ENCODE peak calls at places on chromosomes 7 and 10, in five cellular contexts. H is HT1080; A is AG04450; Z is activated CD8-positive, alpha-beta memory T cell treated with anti-CD3 and anti-CD28 coated beads for 48 hours; T is HTR-8/SVneo. J is an unnamed sample.

GRCh38 chr7:46651561-46652088 is 730.6 kb upstream of the IGFBP3 start:
- DNase-seq in A (no peak), T (no peak), H (no peak), Z (no peak), J (no peak)

GRCh38 chr7:148982596-148983219 is 45.6 kb downstream of the PDIA4 start:
- DNase-seq in H (peak; percentile 40), Z (no peak), A (no peak), T (no peak), J (no peak)

GRCh38 chr7:93014410-93014809 is 103.4 kb downstream of the SAMD9 start:
- DNase-seq in Z (no peak), T (no peak), H (no peak), A (no peak), J (no peak)

GRCh38 chr7:111476586-111477293 is 85.6 kb downstream of the IMMP2L start:
- DNase-seq in Z (no peak), A (no peak), H (no peak), T (no peak), J (no peak)

GRCh38 chr10:29412452-29413004 is 123.7 kb downstream of the LYZL1 start:
- DNase-seq in A (no peak), Z (no peak), H (no peak), T (no peak), J (no peak)

GRCh38 chr10:27643296-27643695 is 102.3 kb downstream of the MKX start:
- DNase-seq in T (no peak), A (no peak), Z (no peak), H (no peak), J (no peak)

GRCh38 chr10:11609052-11609451 is 2.4 kb downstream of the USP6NL start:
- DNase-seq in H (no peak), Z (no peak), T (no peak), A (no peak), J (no peak)

GRCh38 chr7:99984593-99984992 is 8.8 kb upstream of the AZGP1 start:
- DNase-seq in H (no peak), T (no peak), A (no peak), Z (no peak), J (no peak)

GRCh38 chr7:78197447-78197846 is 398.9 kb downstream of the PHTF2 start:
- DNase-seq in H (peak; percentile 42), A (no peak), Z (no peak), T (no peak), J (no peak)

GRCh38 chr7:86643478-86644281 is at the start of gene GRM3:
- DNase-seq in A (no peak), T (no peak), H (peak; percentile 32), Z (no peak), J (no peak)

GRCh38 chr7:21767300-21767900 is 178.3 kb downstream of the CDCA7L start:
- DNase-seq in A (no peak), H (peak; percentile 72), Z (no peak), T (peak; percentile 66), J (peak; percentile 35)

GRCh38 chr7:128781126-128781525 is 5.5 kb upstream of the OPN1SW start:
- DNase-seq in H (no peak), A (peak; percentile 38), Z (no peak), T (no peak), J (no peak)

GRCh38 chr7:64599341-64599740 is 36.5 kb upstream of the ZNF680 start:
- DNase-seq in A (no peak), T (no peak), H (no peak), Z (no peak), J (no peak)

GRCh38 chr7:135512135-135512887 is 2.4 kb upstream of the CNOT4 start:
- DNase-seq in H (peak; percentile 62), A (no peak), Z (no peak), T (peak; percentile 35), J (no peak)

GRCh38 chr7:2523461-2523905 is 3.9 kb downstream of the LFNG start:
- DNase-seq in Z (no peak), H (no peak), T (no peak), A (no peak), J (no peak)

GRCh38 chr10:47062801-47063200 is 151.6 kb downstream of the PTPN20 start:
- DNase-seq in H (no peak), T (no peak), Z (no peak), A (no peak), J (no peak)

GRCh38 chr7:100880645-100881044 is 5.7 kb downstream of the SRRT start:
- DNase-seq in T (no peak), Z (no peak), H (no peak), A (no peak), J (no peak)

GRCh38 chr10:26714385-26714784 is 16.9 kb downstream of the PDSS1 start:
- DNase-seq in Z (no peak), A (no peak), T (no peak), H (no peak), J (no peak)

GRCh38 chr10:13321576-13321975 is 21.7 kb upstream of the PHYH start:
- DNase-seq in Z (no peak), A (no peak), H (no peak), T (no peak), J (no peak)

GRCh38 chr7:49791089-49791741 is 17.8 kb downstream of the VWC2 start:
- DNase-seq in Z (no peak), H (no peak), A (no peak), T (no peak), J (no peak)

GRCh38 chr10:598415-599170 is 90.9 kb downstream of the DIP2C start:
- DNase-seq in A (peak; percentile 94), Z (no peak), H (peak; percentile 34), T (peak; percentile 69), J (no peak)

GRCh38 chr10:112782176-112782907 is 167.7 kb upstream of the TCF7L2 start:
- DNase-seq in Z (no peak), H (no peak), T (no peak), A (no peak), J (no peak)

GRCh38 chr7:80662252-80662651 is 23.8 kb downstream of the CD36 start:
- DNase-seq in Z (no peak), A (no peak), H (no peak), T (no peak), J (no peak)

GRCh38 chr7:101804642-101805401 is 12.6 kb upstream of the CUX1 start:
- DNase-seq in A (no peak), H (no peak), T (no peak), Z (no peak), J (peak; percentile 12)

J was measured in activated CD4-positive, alpha-beta memory T cell treated with anti-CD3 and anti-CD28 coated beads for 36 hours.